ENCODE peak calls at places on chromosomes 13 and 19, in ten cellular contexts. T is breast epithelium, N is lung, L is AG04450, Q is fibroblast of lung, Z is tibial nerve, X is hepatocyte, A is cardiac fibroblast, Y is IMR-90, F is left ventricle myocardium inferior. M is an unnamed sample.
A peak's percentile ranks its signal among the peaks of the same experiment; 100 is the strongest.

GRCh38 chr19:44576843-44577565 is 36.4 kb upstream of the IGSF23 start:
- DNase-seq in T (no peak), N (peak; percentile 45), L (no peak), Q (peak; percentile 28), Z (no peak), X (peak; percentile 84), A (peak; percentile 59), Y (peak; percentile 20), F (no peak), M (peak; percentile 56)

GRCh38 chr19:32067686-32068085 is 277.7 kb upstream of the ZNF507 start:
- DNase-seq in T (no peak), N (no peak), L (no peak), Q (no peak), Z (no peak), X (no peak), A (no peak), Y (no peak), F (no peak), M (no peak)

GRCh38 chr13:106479849-106480400 is 55.5 kb downstream of the EFNB2 start:
- DNase-seq in T (no peak), N (no peak), L (no peak), Q (no peak), Z (no peak), X (no peak), A (no peak), Y (no peak), F (no peak), M (no peak)

GRCh38 chr19:42153606-42154405 is 21.6 kb upstream of the POU2F2 start:
- DNase-seq in T (no peak), N (no peak), L (no peak), Q (no peak), Z (no peak), X (no peak), A (no peak), Y (no peak), F (no peak), M (no peak)

GRCh38 chr19:33621065-33621785 is 528 bp upstream of the CHST8 start:
- DNase-seq in T (no peak), N (no peak), L (no peak), Q (no peak), Z (no peak), X (no peak), A (no peak), Y (no peak), F (no peak), M (no peak)

GRCh38 chr13:78596701-78597550 is 6.4 kb downstream of the POU4F1 start:
- DNase-seq in T (no peak), N (no peak), L (no peak), Q (no peak), Z (no peak), X (no peak), A (no peak), Y (no peak), F (no peak), M (no peak)

GRCh38 chr19:28437390-28438346 is 775.3 kb downstream of the UQCRFS1 start:
- DNase-seq in T (no peak), N (no peak), L (no peak), Q (no peak), Z (no peak), X (no peak), A (no peak), Y (no peak), F (no peak), M (no peak)

GRCh38 chr13:23541221-23541620 is 29.0 kb upstream of the TNFRSF19 start:
- DNase-seq in T (no peak), N (no peak), L (peak; percentile 2), Q (no peak), Z (no peak), X (peak; percentile 20), A (no peak), Y (peak; percentile 61), F (no peak), M (no peak)

GRCh38 chr13:24459234-24459633 is 53.3 kb downstream of the PARP4 start:
- DNase-seq in T (no peak), N (no peak), L (peak; percentile 75), Q (peak; percentile 56), Z (no peak), X (no peak), A (peak; percentile 70), Y (peak; percentile 90), F (no peak), M (peak; percentile 80)

GRCh38 chr19:33062902-33063301 is 1.8 kb downstream of the RHPN2 start:
- DNase-seq in T (no peak), N (no peak), L (no peak), Q (no peak), Z (no peak), X (no peak), A (no peak), Y (no peak), F (no peak), M (no peak)

GRCh38 chr19:46984077-46985010 is 35.3 kb upstream of the NPAS1 start:
- DNase-seq in T (no peak), N (no peak), L (no peak), Q (peak; percentile 75), Z (no peak), X (peak; percentile 49), A (peak; percentile 91), Y (peak; percentile 50), F (peak; percentile 61), M (peak; percentile 86)

GRCh38 chr13:101767096-101767495 is 314.6 kb downstream of the ITGBL1 start:
- DNase-seq in T (no peak), N (no peak), L (no peak), Q (no peak), Z (no peak), X (no peak), A (no peak), Y (no peak), F (no peak), M (no peak)

GRCh38 chr13:101941095-101941777 is 460.6 kb downstream of the FGF14 start:
- DNase-seq in T (no peak), N (no peak), L (no peak), Q (peak; percentile 2), Z (no peak), X (no peak), A (peak; percentile 22), Y (peak; percentile 2), F (no peak), M (peak; percentile 33)

GRCh38 chr13:114323349-114323748 is 9.0 kb downstream of the CHAMP1 start:
- DNase-seq in T (no peak), N (no peak), L (no peak), Q (no peak), Z (no peak), X (no peak), A (no peak), Y (no peak), F (no peak), M (no peak)
- TF ChIP-seq CTCF in T (no peak), N (no peak), L (no peak), Q (no peak), Z (no peak), X (no peak), A (no peak), Y (no peak), F (no peak), M (no peak)

GRCh38 chr19:17327068-17327653 is 7.5 kb downstream of the ANO8 start:
- DNase-seq in T (no peak), N (no peak), L (no peak), Q (no peak), Z (no peak), X (no peak), A (no peak), Y (no peak), F (no peak), M (no peak)
- H3K4me3 ChIP-seq in T (no peak overlapping the region), N (no peak overlapping the region), L (no peak overlapping the region), Q (no peak overlapping the region), Z (no peak overlapping the region), X (no peak overlapping the region), A (no peak overlapping the region), Y (no peak overlapping the region), F (no peak overlapping the region), M (no peak overlapping the region)

GRCh38 chr19:5503598-5503997 is 48.4 kb downstream of the ZNRF4 start:
- DNase-seq in T (no peak), N (no peak), L (no peak), Q (no peak), Z (no peak), X (no peak), A (no peak), Y (no peak), F (no peak), M (peak; percentile 6)
- TF ChIP-seq CTCF in T (no peak), N (no peak), L (peak; percentile 17), Q (no peak), Z (no peak), X (no peak), A (peak; percentile 19), Y (no peak), F (no peak), M (peak; percentile 22)

GRCh38 chr13:30373727-30374126 is 48.6 kb upstream of the UBE2L5 start:
- DNase-seq in T (no peak), N (no peak), L (no peak), Q (no peak), Z (no peak), X (no peak), A (no peak), Y (no peak), F (no peak), M (no peak)

GRCh38 chr13:30375436-30375835 is 46.9 kb upstream of the UBE2L5 start:
- DNase-seq in T (no peak), N (no peak), L (no peak), Q (no peak), Z (no peak), X (no peak), A (no peak), Y (no peak), F (no peak), M (no peak)

GRCh38 chr13:30370146-30370545 is 52.1 kb upstream of the UBE2L5 start:
- DNase-seq in T (no peak), N (no peak), L (no peak), Q (no peak), Z (no peak), X (no peak), A (no peak), Y (no peak), F (no peak), M (no peak)

GRCh38 chr13:30370916-30371521 is 51.3 kb upstream of the UBE2L5 start:
- DNase-seq in T (no peak), N (no peak), L (no peak), Q (no peak), Z (no peak), X (no peak), A (no peak), Y (no peak), F (no peak), M (no peak)

DNA sequence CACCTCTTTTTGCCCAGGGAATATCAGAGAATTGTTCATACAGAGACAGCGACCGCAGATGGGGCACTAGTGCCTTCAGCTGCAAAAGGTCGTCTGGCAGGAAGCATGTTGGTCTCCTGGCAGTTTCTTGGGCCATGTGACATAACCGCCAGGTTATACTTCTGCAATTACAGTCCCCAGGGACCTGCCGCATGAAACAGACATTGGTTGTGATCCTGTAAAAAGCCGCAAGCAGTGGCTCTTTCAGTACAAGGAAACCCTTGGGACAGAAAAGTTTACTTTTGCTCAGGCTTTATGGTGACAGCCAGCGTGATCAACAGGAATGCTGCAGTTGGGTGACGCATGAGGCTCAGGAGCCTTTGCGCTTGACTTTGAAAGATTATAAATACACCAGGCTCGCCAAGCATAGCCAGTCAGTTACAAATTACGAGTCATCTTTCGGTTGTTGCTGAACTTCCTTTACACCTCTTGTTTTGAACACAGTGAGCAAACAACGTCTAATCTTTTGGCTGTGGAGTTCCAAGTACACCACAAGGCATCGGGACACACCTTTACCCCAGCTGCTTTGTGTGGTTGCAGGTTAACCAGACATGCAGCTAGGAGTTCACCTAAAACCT is 50.5 kb upstream of the UBE2L5 start:
- DNase-seq in T (no peak), N (no peak), L (no peak), Q (peak; percentile 72), Z (no peak), X (peak; percentile 78), A (peak; percentile 37), Y (peak; percentile 82), F (no peak), M (peak; percentile 83)
- H3K4me3 ChIP-seq in T (no peak overlapping the region), N (no peak overlapping the region), L (no peak overlapping the region), Q (no peak overlapping the region), Z (no peak overlapping the region), X (no peak overlapping the region), A (no peak overlapping the region), Y (no peak overlapping the region), F (no peak overlapping the region), M (no peak overlapping the region)

GRCh38 chr19:48194041-48194871 is 23.8 kb downstream of the ZSWIM9 start:
- DNase-seq in T (no peak), N (no peak), L (no peak), Q (no peak), Z (no peak), X (no peak), A (peak; percentile 27), Y (peak; percentile 7), F (no peak), M (no peak)
- TF ChIP-seq CTCF in T (no peak), N (no peak), L (peak; percentile 64), Q (peak; percentile 59), Z (no peak), X (peak; percentile 47), A (peak; percentile 64), Y (peak; percentile 49), F (peak; percentile 38), M (peak; percentile 58)